ENCODE peak calls at places on chromosomes 4 and X, in five cellular contexts. Q, A, K, Z and G are unnamed samples.

GRCh38 chr4:15755321-15755750 is 22.8 kb upstream of the CD38 start:
- DNase-seq in Q (no peak), A (no peak), K (peak; percentile 69), Z (no peak), G (peak; percentile 26)

GRCh38 chrX:31894152-31894551 is 822.3 kb upstream of the FTHL17 start:
- DNase-seq in Q (no peak), A (no peak), K (no peak), Z (no peak), G (no peak)

GRCh38 chr4:79413486-79413885 is 5.5 kb upstream of the GK2 start:
- DNase-seq in Q (no peak), A (no peak), K (no peak), Z (no peak), G (no peak)

GRCh38 chr4:133000012-133000411 is 149.1 kb upstream of the PCDH10 start:
- DNase-seq in Q (no peak), A (no peak), K (no peak), Z (no peak), G (no peak)

GRCh38 chr4:33302298-33302697 is 2582.1 kb downstream of the PCDH7 start:
- DNase-seq in Q (no peak), A (no peak), K (no peak), Z (no peak), G (no peak)

GRCh38 chr4:38173935-38174334 is 213.7 kb downstream of the PTTG2 start:
- DNase-seq in Q (no peak), A (no peak), K (no peak), Z (no peak), G (no peak)

GRCh38 chr4:155704841-155705404 is 38.3 kb downstream of the GUCY1A1 start:
- DNase-seq in Q (no peak), A (no peak), K (no peak), Z (no peak), G (no peak)

GRCh38 chrX:135737361-135738071 is 24.1 kb downstream of the CT45A1 start:
- DNase-seq in Q (no peak), A (no peak), K (peak; percentile 1), Z (no peak), G (no peak)

GRCh38 chr4:168028568-168028967 is 63.8 kb upstream of the ANXA10 start:
- DNase-seq in Q (no peak), A (no peak), K (peak; percentile 11), Z (no peak), G (no peak)

GRCh38 chrX:119488749-119489148 is 20.5 kb downstream of the SLC25A5 start:
- DNase-seq in Q (no peak), A (no peak), K (peak; percentile 51), Z (peak; percentile 57), G (no peak)

GRCh38 chr4:103591839-103592238 is 127.9 kb downstream of the TACR3 start:
- DNase-seq in Q (no peak), A (no peak), K (no peak), Z (no peak), G (no peak)

GRCh38 chrX:46198858-46199257 is 346.4 kb downstream of the ZNF674 start:
- DNase-seq in Q (no peak), A (no peak), K (no peak), Z (no peak), G (no peak)

GRCh38 chr4:121898150-121898549 is 27.9 kb upstream of the BBS7 start:
- DNase-seq in Q (no peak), A (no peak), K (no peak), Z (no peak), G (no peak)

GRCh38 chrX:39815621-39816020 is 282.1 kb downstream of the BCOR start:
- DNase-seq in Q (no peak), A (no peak), K (peak; percentile 7), Z (peak; percentile 74), G (no peak)

GRCh38 chrX:3384330-3384729 is 37.9 kb upstream of the MXRA5 start:
- DNase-seq in Q (no peak), A (no peak), K (no peak), Z (no peak), G (no peak)

GRCh38 chr4:41939016-41939623 is 3.9 kb downstream of the TMEM33 start:
- DNase-seq in Q (no peak), A (no peak), K (peak; percentile 60), Z (no peak), G (no peak)

GRCh38 chrX:69083785-69084184 is 81.5 kb downstream of the PJA1 start:
- DNase-seq in Q (no peak), A (no peak), K (no peak), Z (no peak), G (no peak)